ENCODE peak calls at places on chromosomes 1 and 21, in five cellular contexts. J, O, B, U and G are unnamed samples.

GRCh38 chr1:76299036-76299435 is 224.5 kb downstream of the ST6GALNAC3 start:
- DNase-seq in U (no peak), J (no peak), B (no peak), O (no peak), G (no peak)

GRCh38 chr1:20302093-20302471 is 11.4 kb downstream of the VWA5B1 start:
- DNase-seq in O (no peak), J (no peak), U (no peak), B (no peak), G (no peak)

GRCh38 chr1:19809044-19809750 is 5.9 kb downstream of the RNF186 start:
- DNase-seq in J (no peak), U (no peak), B (no peak), O (no peak), G (no peak)

GRCh38 chr1:97092824-97093223 is 371.2 kb downstream of the PTBP2 start:
- DNase-seq in O (no peak), U (no peak), B (no peak), J (no peak), G (no peak)

GRCh38 chr1:42934541-42935312 is 23.9 kb downstream of the SLC2A1 start:
- DNase-seq in O (no peak), B (no peak), U (peak; percentile 65), J (no peak), G (no peak)

GRCh38 chr1:232622981-232623380 is 7.0 kb downstream of the SIPA1L2 start:
- DNase-seq in O (no peak), B (no peak), J (no peak), U (no peak), G (no peak)

GRCh38 chr1:177947623-177948022 is 22.2 kb downstream of the SEC16B start:
- DNase-seq in B (no peak), J (no peak), U (no peak), O (no peak), G (no peak)

GRCh38 chr1:176857632-176858031 is 306.9 kb downstream of the ASTN1 start:
- DNase-seq in B (no peak), U (no peak), O (no peak), J (peak; percentile 14), G (no peak)

GRCh38 chr1:160996195-160996594 is 24.8 kb downstream of the F11R start:
- DNase-seq in U (no peak), B (peak; percentile 60), J (no peak), O (no peak), G (no peak)

GRCh38 chr21:16522512-16522911 is 792.7 kb downstream of the USP25 start:
- DNase-seq in J (peak; percentile 36), U (no peak), B (peak; percentile 53), O (no peak), G (no peak)

GRCh38 chr1:150550222-150551048 is 1.2 kb downstream of the ADAMTSL4 start:
- DNase-seq in U (peak; percentile 88), J (peak; percentile 52), B (no peak), O (peak; percentile 75), G (no peak)

GRCh38 chr1:234970731-234971476 is 157.7 kb downstream of the TOMM20 start:
- DNase-seq in U (peak; percentile 93), B (peak; percentile 96), J (peak; percentile 98), O (peak; percentile 90), G (peak; percentile 96)

GRCh38 chr1:54249798-54250497 is 50.0 kb downstream of the MRPL37 start:
- DNase-seq in B (peak; percentile 65), J (peak; percentile 73), O (no peak), U (no peak), G (no peak)

GRCh38 chr1:4627353-4627752 is 27.1 kb upstream of the AJAP1 start:
- DNase-seq in U (no peak), B (no peak), O (no peak), J (no peak), G (no peak)

GRCh38 chr1:157157481-157158190 is 19.4 kb upstream of the ETV3 start:
- DNase-seq in U (no peak), O (no peak), B (peak; percentile 60), J (peak; percentile 60), G (no peak)

GRCh38 chr1:193104906-193105820 is at the start of gene GLRX2:
- DNase-seq in J (peak; percentile 90), B (peak; percentile 85), O (peak; percentile 89), U (peak; percentile 95), G (peak; percentile 93)

GRCh38 chr1:193104496-193104905 is 713 bp downstream of the GLRX2 start:
- DNase-seq in U (no peak), O (peak; percentile 51), J (peak; percentile 47), B (peak; percentile 49), G (peak; percentile 85)

GRCh38 chr1:193105821-193106177 is 585 bp upstream of the GLRX2 start:
- DNase-seq in O (no peak), B (no peak), U (no peak), J (no peak), G (no peak)

GRCh38 chr1:193103759-193104495 is 1.3 kb downstream of the GLRX2 start:
- DNase-seq in B (peak; percentile 13), U (no peak), J (peak; percentile 9), O (no peak), G (no peak)

GRCh38 chr1:193102662-193103061 is 2.6 kb downstream of the GLRX2 start:
- DNase-seq in B (no peak), U (no peak), O (no peak), J (no peak), G (no peak)
- TF ChIP-seq CTCF in B (no peak), U (no peak), O (no peak), J (no peak), G (no peak)

GRCh38 chr21:15521644-15522001 is 208.2 kb upstream of the USP25 start:
- DNase-seq in O (no peak), J (no peak), B (no peak), U (no peak), G (no peak)

GRCh38 chr21:15524855-15525254 is 204.9 kb upstream of the USP25 start:
- DNase-seq in B (no peak), O (no peak), J (no peak), U (no peak), G (no peak)

GRCh38 chr21:15517394-15517793 is 212.4 kb upstream of the USP25 start:
- DNase-seq in B (no peak), J (no peak), U (no peak), O (no peak), G (no peak)

GRCh38 chr21:15522148-15522547 is 207.6 kb upstream of the USP25 start:
- DNase-seq in O (no peak), B (no peak), J (no peak), U (no peak), G (no peak)

DNA sequence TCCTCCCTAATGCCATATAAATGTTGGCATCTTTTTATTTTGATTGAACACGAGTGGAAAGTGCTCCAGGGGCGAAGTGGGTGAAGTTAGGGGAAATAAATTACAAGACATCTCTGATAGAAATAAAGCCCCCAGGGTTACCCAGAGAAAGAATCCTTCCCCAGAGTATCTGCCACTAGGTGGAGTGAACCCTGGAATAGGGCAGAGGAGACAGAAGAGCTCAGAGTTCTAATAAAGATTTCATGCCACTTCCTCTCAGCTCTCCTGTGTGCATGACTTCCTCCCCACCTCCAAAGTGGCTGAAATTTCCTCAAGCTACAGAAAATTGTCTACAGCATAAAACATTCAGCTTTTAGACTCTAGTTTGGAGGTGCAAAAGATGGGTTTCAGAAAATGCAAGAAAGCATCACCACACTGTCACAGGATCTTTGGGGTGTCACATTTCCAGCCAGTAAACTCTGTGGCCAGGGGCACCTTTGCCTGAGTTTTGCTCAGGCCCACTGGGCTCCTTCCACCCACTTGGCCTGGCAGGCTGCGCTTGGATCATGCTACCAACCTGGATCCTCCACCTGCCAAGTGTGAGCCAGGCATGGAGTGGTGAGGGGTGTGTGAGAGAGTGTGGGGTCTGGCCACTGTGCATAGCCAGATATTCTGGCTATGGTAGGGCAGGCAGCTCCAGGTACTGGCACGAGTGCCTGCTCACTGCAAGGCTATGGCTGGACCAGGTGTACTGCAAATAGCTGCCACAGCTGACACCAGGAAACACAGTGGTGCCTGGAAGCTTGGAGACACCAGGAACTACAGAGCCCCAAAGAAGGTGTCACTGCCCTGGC is 208.8 kb upstream of the USP25 start:
- DNase-seq in J (no peak), U (no peak), O (no peak), B (no peak), G (no peak)
- TF ChIP-seq CTCF in J (peak; percentile 35), U (no peak), O (no peak), B (peak; percentile 39), G (peak; percentile 24)

GRCh38 chr1:229408458-229409037 is 25.3 kb downstream of the ACTA1 start:
- DNase-seq in J (no peak), O (no peak), U (no peak), B (no peak), G (no peak)

GRCh38 chr1:229409616-229410369 is 24.1 kb downstream of the ACTA1 start:
- DNase-seq in B (no peak), O (no peak), J (no peak), U (no peak), G (no peak)

GRCh38 chr1:229410370-229410691 is 23.6 kb downstream of the ACTA1 start:
- DNase-seq in U (no peak), O (no peak), B (no peak), J (no peak), G (no peak)

GRCh38 chr1:229406798-229407197 is 27.1 kb downstream of the ACTA1 start:
- DNase-seq in O (no peak), U (no peak), J (no peak), B (no peak), G (no peak)

GRCh38 chr1:229407206-229408026 is 26.5 kb downstream of the ACTA1 start:
- DNase-seq in B (no peak), U (no peak), J (no peak), O (no peak), G (no peak)
- TF ChIP-seq CTCF in B (no peak), U (no peak), J (no peak), O (no peak), G (no peak)

GRCh38 chr1:9128520-9129371 is at the start of gene GPR157:
- DNase-seq in B (peak; percentile 75), J (peak; percentile 89), O (peak; percentile 93), U (peak; percentile 87), G (no peak)
- TF ChIP-seq CTCF in B (no peak), J (no peak), O (no peak), U (no peak), G (no peak)

DNA sequence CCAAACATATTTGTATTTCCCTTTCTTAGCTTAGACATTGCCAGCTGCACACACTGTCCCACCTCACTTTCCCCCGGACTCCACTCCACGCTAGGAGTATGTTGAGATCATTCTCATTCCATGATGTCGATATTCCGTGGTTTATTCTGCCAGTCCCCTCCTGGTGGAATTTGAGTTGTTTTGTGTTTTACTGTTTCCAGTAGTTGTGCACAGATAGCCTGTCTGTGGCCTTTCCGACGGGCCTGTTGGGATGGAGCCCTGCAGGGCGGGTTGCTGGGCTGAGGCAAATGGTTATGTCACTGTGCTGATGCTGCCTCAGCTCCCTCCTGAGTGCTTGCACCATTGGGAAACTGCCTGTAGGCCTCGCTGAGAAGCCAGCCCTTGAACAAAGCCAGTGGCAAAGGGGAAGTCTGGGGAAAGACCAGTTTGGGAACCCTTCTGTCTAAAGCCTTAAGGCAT is 12.8 kb downstream of the TRAPPC10 start:
- DNase-seq in B (peak; percentile 79), U (peak; percentile 86), J (peak; percentile 84), O (peak; percentile 70), G (no peak)
- TF ChIP-seq CTCF in B (peak; percentile 19), U (no peak), J (peak; percentile 2), O (peak; percentile 10), G (no peak)